ENCODE peak calls at places on chromosomes 2 and 18, in nine cellular contexts. Z is foreskin fibroblast, J is heart left ventricle, P is thoracic aorta, U is fibroblast of lung, G is HCT116, Y is A549, X is astrocyte, F is neural progenitor cell. N is an unnamed sample.
A peak's percentile ranks its signal among the peaks of the same experiment; 100 is the strongest.

GRCh38 chr2:5980351-5981054 is 288.3 kb downstream of the SOX11 start:
- DNase-seq in J (no peak), X (no peak), Z (no peak), U (peak; percentile 20), F (no peak), G (no peak), Y (no peak), P (no peak), N (no peak)

GRCh38 chr2:242060212-242060835 is 190.8 kb downstream of the RTP5 start:
- DNase-seq in Y (no peak), P (no peak), U (peak; percentile 71), J (no peak), G (no peak), Z (peak; percentile 81), F (no peak), X (peak; percentile 60), N (peak; percentile 40)

GRCh38 chr2:218345491-218346176 is 11.0 kb upstream of the CATIP start:
- DNase-seq in J (no peak), F (no peak), P (no peak), U (no peak), Z (no peak), G (no peak), X (no peak), Y (no peak), N (no peak)

GRCh38 chr2:29228276-29228675 is 113.1 kb downstream of the CLIP4 start:
- DNase-seq in U (peak; percentile 95), F (no peak), Y (no peak), G (no peak), X (peak; percentile 92), J (no peak), Z (no peak), P (no peak), N (peak; percentile 48)

GRCh38 chr2:113807634-113808196 is 51.3 kb upstream of the SLC35F5 start:
- DNase-seq in U (no peak), Z (no peak), G (no peak), X (no peak), F (no peak), P (no peak), Y (no peak), J (no peak), N (no peak)

GRCh38 chr2:113966832-113967231 is 76.9 kb downstream of the ACTR3 start:
- DNase-seq in U (peak; percentile 28), J (no peak), P (no peak), Y (peak; percentile 34), Z (no peak), G (no peak), F (no peak), X (peak; percentile 16), N (no peak)

GRCh38 chr2:18178736-18179349 is 300.4 kb downstream of the KCNS3 start:
- DNase-seq in F (peak; percentile 79), U (peak; percentile 53), J (no peak), X (peak; percentile 43), P (no peak), Y (peak; percentile 52), G (peak; percentile 40), Z (no peak), N (no peak)

GRCh38 chr2:211085056-211085680 is 528.8 kb downstream of the CPS1 start:
- DNase-seq in G (peak; percentile 44), J (no peak), X (peak; percentile 8), P (no peak), Z (no peak), F (peak; percentile 57), Y (peak; percentile 33), U (peak; percentile 15), N (no peak)

GRCh38 chr2:195498176-195498575 is 158.8 kb upstream of the SLC39A10 start:
- DNase-seq in Z (no peak), J (peak; percentile 33), U (peak; percentile 19), X (no peak), G (peak; percentile 33), F (peak; percentile 60), P (no peak), Y (peak; percentile 33), N (no peak)

GRCh38 chr2:71833855-71834554 is 313.7 kb downstream of the CYP26B1 start:
- DNase-seq in U (peak; percentile 24), G (no peak), J (peak; percentile 75), F (no peak), P (no peak), X (no peak), Z (peak; percentile 43), Y (no peak), N (no peak)

GRCh38 chr18:11767935-11768334 is 78.9 kb downstream of the GNAL start:
- DNase-seq in X (no peak), Y (no peak), Z (no peak), F (no peak), U (peak; percentile 23), J (no peak), P (no peak), G (no peak), N (peak; percentile 79)

GRCh38 chr18:75727479-75727878 is 300.0 kb upstream of the SMIM21 start:
- DNase-seq in Z (no peak), F (peak; percentile 76), U (peak; percentile 17), J (peak; percentile 37), Y (peak; percentile 19), G (peak; percentile 21), X (peak; percentile 0), P (no peak), N (no peak)

GRCh38 chr2:56191617-56192016 is 7.8 kb downstream of the CCDC85A start:
- DNase-seq in U (peak; percentile 48), P (no peak), Y (peak; percentile 71), X (peak; percentile 29), F (peak; percentile 64), Z (no peak), J (no peak), G (peak; percentile 35), N (no peak)

GRCh38 chr18:22924589-22924988 is 8.5 kb upstream of the RBBP8 start:
- DNase-seq in G (no peak), F (no peak), U (no peak), X (no peak), Z (no peak), J (no peak), Y (no peak), P (no peak), N (no peak)

GRCh38 chr18:22921762-22922161 is 11.4 kb upstream of the RBBP8 start:
- DNase-seq in U (no peak), Y (no peak), J (no peak), F (no peak), Z (no peak), P (no peak), G (no peak), X (no peak), N (no peak)

GRCh38 chr18:22930089-22930713 is 2.9 kb upstream of the RBBP8 start:
- DNase-seq in Y (peak; percentile 65), J (peak; percentile 58), F (peak; percentile 85), U (peak; percentile 57), G (peak; percentile 57), P (peak; percentile 41), X (peak; percentile 38), Z (peak; percentile 56), N (no peak)

GRCh38 chr18:22926454-22926853 is 6.7 kb upstream of the RBBP8 start:
- DNase-seq in F (no peak), U (no peak), G (no peak), Y (no peak), J (no peak), X (no peak), Z (no peak), P (no peak), N (no peak)
- H3K4me3 ChIP-seq in F (no peak overlapping the region), U (no peak overlapping the region), G (no peak overlapping the region), Y (no peak overlapping the region), J (no peak overlapping the region), X (no peak overlapping the region), Z (no peak overlapping the region), P (no peak overlapping the region), N (no peak overlapping the region)

DNA sequence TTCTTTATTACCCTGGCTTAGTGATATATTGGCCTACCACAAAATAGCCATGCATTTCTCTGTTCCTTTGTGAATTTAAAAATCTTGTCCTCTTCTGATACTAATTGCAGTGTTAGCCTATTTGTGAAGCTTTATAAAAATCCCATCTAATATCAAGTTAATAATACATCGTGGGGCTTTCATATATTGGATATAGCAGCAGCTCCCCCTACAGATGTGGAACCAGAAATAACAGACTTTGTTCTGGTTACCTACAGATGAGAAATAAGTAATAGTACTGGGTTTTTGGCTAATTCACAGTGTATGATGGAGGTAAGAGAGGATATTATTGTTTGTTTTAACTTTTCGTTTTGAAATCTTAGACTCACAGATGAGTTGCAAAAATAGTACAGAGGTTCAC is 1661.7 kb upstream of the PIK3C3 start:
- DNase-seq in Z (no peak), X (no peak), Y (no peak), P (no peak), F (peak; percentile 44), G (no peak), U (no peak), J (no peak), N (no peak)
- TF ChIP-seq CTCF in Z (no peak), X (peak; percentile 11), Y (no peak), P (no peak), F (peak; percentile 67), G (peak; percentile 22), U (peak; percentile 58), J (no peak), N (peak; percentile 50)

GRCh38 chr2:45890094-45890646 is 238.7 kb downstream of the PRKCE start:
- DNase-seq in J (no peak), Z (no peak), U (no peak), G (no peak), X (no peak), Y (no peak), P (no peak), F (no peak), N (no peak)

GRCh38 chr2:45892236-45892701 is 240.8 kb downstream of the PRKCE start:
- DNase-seq in F (no peak), U (peak; percentile 34), P (no peak), G (no peak), Y (no peak), X (peak; percentile 30), Z (no peak), J (no peak), N (no peak)

GRCh38 chr2:45891719-45892118 is 240.2 kb downstream of the PRKCE start:
- DNase-seq in Y (no peak), J (no peak), U (no peak), X (no peak), F (no peak), P (no peak), Z (no peak), G (no peak), N (no peak)

GRCh38 chr2:45889620-45890019 is 238.1 kb downstream of the PRKCE start:
- DNase-seq in F (no peak), Y (no peak), Z (no peak), X (no peak), P (no peak), U (no peak), J (no peak), G (no peak), N (no peak)

DNA sequence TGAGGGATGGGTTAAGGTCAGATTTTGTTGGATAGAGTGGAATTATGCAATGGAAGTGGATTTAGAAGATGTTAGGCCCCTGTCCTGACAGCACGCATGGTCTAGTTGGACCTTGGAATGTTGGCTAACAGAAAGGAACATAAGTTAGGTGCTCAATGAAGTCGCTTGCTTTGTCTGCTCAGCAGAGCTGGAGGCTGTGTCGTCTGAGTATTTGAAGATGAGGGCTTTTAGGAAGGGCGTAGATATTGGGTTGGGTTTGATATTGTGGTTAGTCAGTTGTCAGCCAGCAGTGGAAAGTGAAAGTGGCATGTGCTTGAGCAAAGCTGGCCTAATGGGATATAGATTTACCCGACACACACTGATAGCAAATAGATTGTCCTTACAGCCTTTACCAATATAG is 239.3 kb downstream of the PRKCE start:
- DNase-seq in X (no peak), Y (no peak), Z (no peak), P (no peak), U (no peak), J (no peak), G (no peak), F (no peak), N (no peak)
- H3K4me3 ChIP-seq in X (no peak overlapping the region), Y (no peak overlapping the region), Z (no peak overlapping the region), P (no peak overlapping the region), U (no peak overlapping the region), J (no peak overlapping the region), G (no peak overlapping the region), F (no peak overlapping the region), N (no peak overlapping the region)

GRCh38 chr2:226180485-226180884 is 619.1 kb downstream of the IRS1 start:
- DNase-seq in F (no peak), U (no peak), J (no peak), P (no peak), Z (no peak), Y (no peak), G (no peak), X (no peak), N (no peak)
- TF ChIP-seq CTCF in F (no peak), U (no peak), J (no peak), P (no peak), Z (no peak), Y (no peak), G (no peak), X (no peak), N (no peak)

N was measured in retinal pigment epithelial cell.